ENCODE peak calls at places on chromosomes 6 and 20, in four cellular contexts. F, A, S and K are unnamed samples.

GRCh38 chr20:56860413-56860812 is 231.3 kb downstream of the TFAP2C start:
- DNase-seq in S (no peak), A (no peak), F (no peak), K (no peak)

GRCh38 chr6:26075063-26075717 is 12.0 kb upstream of the HFE start:
- DNase-seq in S (no peak), A (no peak), F (no peak), K (no peak)

GRCh38 chr20:40506567-40506966 is 182.5 kb downstream of the MAFB start:
- DNase-seq in S (peak), F (peak), A (no peak), K (peak)

GRCh38 chr6:49551126-49551865 is 828 bp downstream of the C6orf141 start:
- DNase-seq in F (peak), S (no peak), A (peak), K (no peak)

GRCh38 chr6:151534576-151534975 is 40.8 kb downstream of the CCDC170 start:
- DNase-seq in F (no peak), A (no peak), S (no peak), K (no peak)

GRCh38 chr6:127459231-127459641 is at the start of gene KIAA0408:
- DNase-seq in S (no peak), F (no peak), A (no peak), K (no peak)

GRCh38 chr20:60565093-60565492 is 606.9 kb downstream of the CDH26 start:
- DNase-seq in F (no peak), A (no peak), S (no peak), K (no peak)

GRCh38 chr20:63224272-63225081 is 8.5 kb upstream of the YTHDF1 start:
- DNase-seq in F (peak), A (no peak), S (no peak), K (no peak)

GRCh38 chr6:140320799-140321099 is 946.3 kb upstream of the CITED2 start:
- DNase-seq in A (no peak), S (no peak), F (no peak), K (no peak)

GRCh38 chr6:15248451-15249370 is 2.8 kb downstream of the JARID2 start:
- DNase-seq in S (peak), A (peak), F (peak), K (peak)
- TF ChIP-seq CTCF in S (no peak), A (peak), F (peak), K (peak)

DNA sequence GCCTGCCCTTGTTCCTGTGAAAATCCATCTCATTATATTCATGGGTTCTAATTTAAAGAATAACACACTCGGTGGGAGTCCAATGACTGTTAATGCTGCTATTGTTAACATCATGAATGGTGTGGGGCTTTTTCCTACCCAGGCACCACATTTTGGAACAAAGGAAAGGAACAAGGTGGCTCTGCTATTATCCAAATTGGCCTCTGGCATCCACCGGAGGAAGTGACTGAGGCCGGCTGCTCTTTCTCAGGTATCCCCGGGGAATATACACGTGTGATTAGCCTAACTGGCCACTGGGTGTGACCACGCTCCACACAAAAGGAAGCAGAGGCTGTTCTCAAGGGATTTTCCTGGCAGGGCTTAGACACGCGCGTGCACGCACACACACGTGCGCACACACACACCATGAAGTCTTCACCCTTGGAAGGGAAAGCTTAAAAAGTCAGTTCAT is 601.2 kb upstream of the ARID1B start:
- DNase-seq in F (peak), S (no peak), A (no peak), K (no peak)
- TF ChIP-seq CTCF in F (no peak), S (no peak), A (no peak), K (peak)

GRCh38 chr6:21587925-21588811 is 5.4 kb upstream of the SOX4 start:
- DNase-seq in S (peak), A (peak), F (peak), K (no peak)
- TF ChIP-seq CTCF in S (no peak), A (no peak), F (no peak), K (no peak)

DNA sequence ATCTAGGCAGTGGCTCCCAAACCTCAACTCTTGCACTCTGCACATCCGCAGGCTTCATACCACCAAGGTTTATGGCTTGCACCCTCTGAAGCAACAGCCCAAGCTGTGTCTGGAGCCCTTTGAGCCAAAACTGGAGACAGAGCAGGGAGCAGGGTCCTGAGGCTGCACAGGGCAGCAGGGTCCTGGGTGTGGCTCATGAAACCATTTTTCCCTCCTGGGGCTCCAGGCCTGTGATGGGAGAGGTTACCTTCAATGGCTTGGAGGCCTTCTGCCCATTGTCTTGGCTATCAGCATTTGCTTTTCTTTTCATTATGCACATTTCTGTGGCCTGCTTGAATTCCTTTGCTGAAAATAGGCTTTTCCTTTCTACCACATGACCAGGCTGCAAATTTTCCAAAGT is 6.3 kb upstream of the FAM184A start:
- DNase-seq in F (no peak), S (no peak), A (no peak), K (no peak)
- TF ChIP-seq CTCF in F (no peak), S (no peak), A (no peak), K (no peak)

GRCh38 chr6:149190228-149190831 is 127.2 kb upstream of the TAB2 start:
- DNase-seq in A (no peak), F (peak), S (no peak), K (no peak)
- TF ChIP-seq CTCF in A (peak), F (no peak), S (peak), K (no peak)

GRCh38 chr20:47146703-47147102 is 209.8 kb downstream of the ZMYND8 start:
- DNase-seq in S (no peak), F (peak), A (no peak), K (no peak)

GRCh38 chr20:47150403-47151152 is 205.9 kb downstream of the ZMYND8 start:
- DNase-seq in A (peak), F (peak), S (peak), K (no peak)

GRCh38 chr20:47149939-47150338 is 206.6 kb downstream of the ZMYND8 start:
- DNase-seq in A (no peak), F (no peak), S (no peak), K (no peak)

GRCh38 chr20:47144463-47144862 is 212.0 kb downstream of the ZMYND8 start:
- DNase-seq in A (no peak), S (no peak), F (no peak), K (no peak)

DNA sequence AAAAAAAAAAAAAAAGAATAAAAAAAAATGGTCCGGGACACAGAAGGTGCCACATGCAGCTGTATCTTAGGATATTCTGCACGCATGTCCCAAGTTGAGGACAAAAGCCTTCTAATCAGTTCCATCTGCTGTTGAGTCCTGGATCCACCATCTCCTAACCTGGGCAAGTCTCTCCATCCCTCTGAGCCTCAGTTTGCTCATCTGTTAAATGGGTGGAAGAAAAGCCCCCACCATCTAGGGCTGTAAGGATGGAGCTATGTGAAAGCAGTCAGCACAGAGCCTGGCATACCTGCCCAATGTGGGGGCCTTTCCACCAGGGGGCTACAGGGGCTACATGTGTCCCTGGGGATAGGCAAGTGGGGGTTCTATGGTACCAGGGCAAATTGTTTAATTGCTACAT is 208.4 kb downstream of the ZMYND8 start:
- DNase-seq in S (no peak), A (no peak), F (no peak), K (no peak)
- TF ChIP-seq CTCF in S (no peak), A (no peak), F (no peak), K (no peak)

GRCh38 chr20:24684954-24685691 is 215.7 kb downstream of the SYNDIG1 start:
- DNase-seq in S (no peak), F (no peak), A (no peak), K (peak)
- TF ChIP-seq CTCF in S (no peak), F (no peak), A (no peak), K (no peak)

DNA sequence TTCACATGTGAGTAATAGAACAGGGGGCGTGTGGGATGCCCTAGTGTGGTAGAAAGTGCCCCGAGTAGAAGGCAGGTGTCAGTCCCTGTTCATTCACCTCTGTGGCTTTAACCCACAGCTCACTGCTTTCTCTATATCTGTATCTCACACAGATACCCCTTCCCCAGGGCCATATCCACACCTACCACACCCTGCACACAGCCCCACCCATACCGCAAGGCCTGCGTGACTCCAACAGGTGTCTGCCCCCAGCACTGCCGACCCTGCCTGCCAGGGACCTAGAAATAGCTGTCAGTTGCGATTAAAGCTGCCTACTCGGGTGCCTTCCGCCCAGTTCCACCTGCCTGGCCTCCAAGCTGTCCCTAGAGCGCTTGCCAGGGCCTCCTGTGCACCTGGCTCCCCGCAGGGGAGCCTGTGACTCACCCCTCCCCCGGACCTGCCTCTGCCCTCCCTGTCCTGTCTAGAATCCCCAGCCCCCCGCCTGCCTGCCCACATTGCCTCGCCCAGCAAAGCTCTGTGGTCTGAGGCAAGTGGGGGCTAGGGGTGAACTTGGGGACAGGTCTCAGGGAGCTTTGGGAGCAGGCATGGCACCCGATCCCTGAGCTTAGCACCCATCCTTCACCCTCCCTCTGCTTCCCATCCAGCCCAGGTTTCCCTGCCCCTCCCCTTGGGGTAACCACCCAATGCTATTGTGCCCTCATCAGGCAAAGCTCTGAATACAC is 38.3 kb upstream of the ID1 start:
- DNase-seq in F (peak), S (no peak), A (no peak), K (no peak)
- TF ChIP-seq CTCF in F (no peak), S (no peak), A (peak), K (no peak)